ENCODE peak calls at places on chromosome 17, in four cellular contexts. One of them, this sample, is unnamed.

GRCh38 chr17:10653987-10654386 is 3.1 kb downstream of the MYH3 start:
- DNase-seq in A172: no peak
- DNase-seq in dermis microvascular lymphatic vessel endothelial cell: no peak
- DNase-seq in germinal center: no peak
- DNase-seq in this sample: no peak

GRCh38 chr17:79811036-79811887 is 14.4 kb upstream of the CBX8 start:
- DNase-seq in A172: peak; percentile 56
- DNase-seq in dermis microvascular lymphatic vessel endothelial cell: no peak
- DNase-seq in germinal center: peak; percentile 74
- DNase-seq in this sample: peak; percentile 51

GRCh38 chr17:40519089-40519775 is 17.8 kb upstream of the TNS4 start:
- DNase-seq in A172: no peak
- DNase-seq in dermis microvascular lymphatic vessel endothelial cell: no peak
- DNase-seq in germinal center: no peak
- DNase-seq in this sample: no peak

GRCh38 chr17:17994770-17995169 is 22.1 kb downstream of the DRC3 start:
- DNase-seq in A172: no peak
- DNase-seq in dermis microvascular lymphatic vessel endothelial cell: no peak
- DNase-seq in germinal center: no peak
- DNase-seq in this sample: no peak

GRCh38 chr17:40097931-40098845 is 2.2 kb downstream of the NR1D1 start:
- DNase-seq in A172: peak; percentile 46
- DNase-seq in dermis microvascular lymphatic vessel endothelial cell: no peak
- DNase-seq in germinal center: no peak
- DNase-seq in this sample: no peak

GRCh38 chr17:17067277-17067676 is 25.0 kb downstream of the MPRIP start:
- DNase-seq in A172: peak; percentile 80
- DNase-seq in dermis microvascular lymphatic vessel endothelial cell: no peak
- DNase-seq in germinal center: no peak
- DNase-seq in this sample: no peak

GRCh38 chr17:50034504-50035364 is 21.2 kb upstream of the ITGA3 start:
- DNase-seq in A172: no peak
- DNase-seq in dermis microvascular lymphatic vessel endothelial cell: no peak
- DNase-seq in germinal center: no peak
- DNase-seq in this sample: no peak

GRCh38 chr17:74671031-74671771 is 41.5 kb downstream of the CD300LF start:
- DNase-seq in A172: no peak
- DNase-seq in dermis microvascular lymphatic vessel endothelial cell: peak; percentile 18
- DNase-seq in germinal center: peak; percentile 55
- DNase-seq in this sample: no peak

GRCh38 chr17:5588584-5588983 is 4.3 kb upstream of the NLRP1 start:
- DNase-seq in A172: no peak
- DNase-seq in dermis microvascular lymphatic vessel endothelial cell: no peak
- DNase-seq in germinal center: no peak
- DNase-seq in this sample: no peak

GRCh38 chr17:31491794-31492171 is 100.3 kb downstream of the RAB11FIP4 start:
- DNase-seq in A172: no peak
- DNase-seq in dermis microvascular lymphatic vessel endothelial cell: no peak
- DNase-seq in germinal center: no peak
- DNase-seq in this sample: no peak

GRCh38 chr17:70563301-70563820 is 394.0 kb downstream of the KCNJ2 start:
- DNase-seq in A172: no peak
- DNase-seq in dermis microvascular lymphatic vessel endothelial cell: no peak
- DNase-seq in germinal center: no peak
- DNase-seq in this sample: peak; percentile 77

GRCh38 chr17:82650723-82651122 is 2.5 kb upstream of the WDR45B start:
- DNase-seq in A172: no peak
- DNase-seq in dermis microvascular lymphatic vessel endothelial cell: no peak
- DNase-seq in germinal center: no peak
- DNase-seq in this sample: no peak

GRCh38 chr17:63997341-63998048 is 656 bp upstream of the PRR29 start:
- DNase-seq in A172: no peak
- DNase-seq in dermis microvascular lymphatic vessel endothelial cell: no peak
- DNase-seq in germinal center: no peak
- DNase-seq in this sample: no peak

GRCh38 chr17:2705263-2705662 is 6.3 kb downstream of the CLUH start:
- DNase-seq in A172: peak; percentile 14
- DNase-seq in dermis microvascular lymphatic vessel endothelial cell: no peak
- DNase-seq in germinal center: no peak
- DNase-seq in this sample: no peak

GRCh38 chr17:8273884-8274444 is 14.5 kb upstream of the RANGRF start:
- DNase-seq in A172: no peak
- DNase-seq in dermis microvascular lymphatic vessel endothelial cell: no peak
- DNase-seq in germinal center: no peak
- DNase-seq in this sample: no peak

GRCh38 chr17:37488607-37489196 is 989 bp upstream of the DUSP14 start:
- DNase-seq in A172: peak; percentile 96
- DNase-seq in dermis microvascular lymphatic vessel endothelial cell: no peak
- DNase-seq in germinal center: peak; percentile 59
- DNase-seq in this sample: peak; percentile 91

GRCh38 chr17:57442914-57443571 is 186.7 kb downstream of the MSI2 start:
- DNase-seq in A172: peak; percentile 86
- DNase-seq in dermis microvascular lymphatic vessel endothelial cell: no peak
- DNase-seq in germinal center: peak; percentile 44
- DNase-seq in this sample: peak; percentile 86

GRCh38 chr17:4968166-4968915 is 724 bp upstream of the SPAG7 start:
- DNase-seq in A172: no peak
- DNase-seq in dermis microvascular lymphatic vessel endothelial cell: no peak
- DNase-seq in germinal center: peak; percentile 46
- DNase-seq in this sample: no peak

GRCh38 chr17:41507315-41507880 is 2.0 kb upstream of the KRT13 start:
- DNase-seq in A172: peak; percentile 34
- DNase-seq in dermis microvascular lymphatic vessel endothelial cell: no peak
- DNase-seq in germinal center: no peak
- DNase-seq in this sample: no peak

GRCh38 chr17:56718515-56718914 is 115.2 kb downstream of the C17orf67 start:
- DNase-seq in A172: no peak
- DNase-seq in dermis microvascular lymphatic vessel endothelial cell: no peak
- DNase-seq in germinal center: no peak
- DNase-seq in this sample: no peak

GRCh38 chr17:53470626-53471025 is 352.1 kb upstream of the KIF2B start:
- DNase-seq in A172: no peak
- DNase-seq in dermis microvascular lymphatic vessel endothelial cell: no peak
- DNase-seq in germinal center: no peak
- DNase-seq in this sample: no peak

GRCh38 chr17:62628845-62629555 is 1.5 kb downstream of the MRC2 start:
- DNase-seq in A172: peak; percentile 25
- DNase-seq in dermis microvascular lymphatic vessel endothelial cell: no peak
- DNase-seq in germinal center: no peak
- DNase-seq in this sample: peak; percentile 36

GRCh38 chr17:4531988-4532736 is 23.0 kb downstream of the MYBBP1A start:
- DNase-seq in A172: no peak
- DNase-seq in dermis microvascular lymphatic vessel endothelial cell: no peak
- DNase-seq in germinal center: no peak
- DNase-seq in this sample: no peak

GRCh38 chr17:11880714-11881113 is 116.6 kb downstream of the ZNF18 start:
- DNase-seq in A172: peak; percentile 44
- DNase-seq in dermis microvascular lymphatic vessel endothelial cell: no peak
- DNase-seq in germinal center: no peak
- DNase-seq in this sample: peak; percentile 23

GRCh38 chr17:10210151-10210574 is 11.8 kb upstream of the GAS7 start:
- DNase-seq in A172: no peak
- DNase-seq in dermis microvascular lymphatic vessel endothelial cell: no peak
- DNase-seq in germinal center: no peak
- DNase-seq in this sample: no peak

GRCh38 chr17:5509482-5509881 is 23.1 kb downstream of the MIS12 start:
- DNase-seq in A172: peak; percentile 48
- DNase-seq in dermis microvascular lymphatic vessel endothelial cell: no peak
- DNase-seq in germinal center: no peak
- DNase-seq in this sample: peak; percentile 17